ENCODE peak calls at places on chromosomes 12 and 14, in six cellular contexts. One of them, this sample, is unnamed.

GRCh38 chr12:54658306-54659264 is 10.4 kb upstream of the DCD start:
- DNase-seq in GM12891: peak
- DNase-seq in activated naive CD8-positive, alpha-beta T cell treated with anti-CD3 and anti-CD28 coated beads, Interleukin-2, amount 50 U/mL, for 16 hours: peak
- DNase-seq in stimulated activated CD4-positive, alpha-beta T cell treated with anti-CD3 and anti-CD28 coated beads, Interleukin-12 subunit alpha, Interleukin-12 subunit beta, amount 100 ng/mL, for 48 hours: peak
- DNase-seq in putamen: no peak
- DNase-seq in islet precursor cell: peak
- DNase-seq in this sample: no peak

GRCh38 chr12:94571556-94571955 is 78.8 kb downstream of the TMCC3 start:
- DNase-seq in GM12891: no peak
- DNase-seq in activated naive CD8-positive, alpha-beta T cell treated with anti-CD3 and anti-CD28 coated beads, Interleukin-2, amount 50 U/mL, for 16 hours: no peak
- DNase-seq in stimulated activated CD4-positive, alpha-beta T cell treated with anti-CD3 and anti-CD28 coated beads, Interleukin-12 subunit alpha, Interleukin-12 subunit beta, amount 100 ng/mL, for 48 hours: no peak
- DNase-seq in putamen: no peak
- DNase-seq in islet precursor cell: peak
- DNase-seq in this sample: peak

GRCh38 chr12:188910-189621 is 24.9 kb downstream of the SLC6A12 start:
- DNase-seq in GM12891: peak
- DNase-seq in activated naive CD8-positive, alpha-beta T cell treated with anti-CD3 and anti-CD28 coated beads, Interleukin-2, amount 50 U/mL, for 16 hours: no peak
- DNase-seq in stimulated activated CD4-positive, alpha-beta T cell treated with anti-CD3 and anti-CD28 coated beads, Interleukin-12 subunit alpha, Interleukin-12 subunit beta, amount 100 ng/mL, for 48 hours: peak
- DNase-seq in putamen: peak
- DNase-seq in islet precursor cell: peak
- DNase-seq in this sample: no peak

GRCh38 chr14:20690848-20691640 is 2.5 kb downstream of the ANG start:
- DNase-seq in GM12891: peak
- DNase-seq in activated naive CD8-positive, alpha-beta T cell treated with anti-CD3 and anti-CD28 coated beads, Interleukin-2, amount 50 U/mL, for 16 hours: peak
- DNase-seq in stimulated activated CD4-positive, alpha-beta T cell treated with anti-CD3 and anti-CD28 coated beads, Interleukin-12 subunit alpha, Interleukin-12 subunit beta, amount 100 ng/mL, for 48 hours: no peak
- DNase-seq in putamen: peak
- DNase-seq in islet precursor cell: peak
- DNase-seq in this sample: no peak

GRCh38 chr12:132461526-132461925 is 28.4 kb upstream of the FBRSL1 start:
- DNase-seq in GM12891: no peak
- DNase-seq in activated naive CD8-positive, alpha-beta T cell treated with anti-CD3 and anti-CD28 coated beads, Interleukin-2, amount 50 U/mL, for 16 hours: no peak
- DNase-seq in stimulated activated CD4-positive, alpha-beta T cell treated with anti-CD3 and anti-CD28 coated beads, Interleukin-12 subunit alpha, Interleukin-12 subunit beta, amount 100 ng/mL, for 48 hours: no peak
- DNase-seq in putamen: no peak
- DNase-seq in islet precursor cell: no peak
- DNase-seq in this sample: no peak

GRCh38 chr14:23727566-23728335 is 91.6 kb downstream of the DHRS2 start:
- DNase-seq in GM12891: peak
- DNase-seq in activated naive CD8-positive, alpha-beta T cell treated with anti-CD3 and anti-CD28 coated beads, Interleukin-2, amount 50 U/mL, for 16 hours: no peak
- DNase-seq in stimulated activated CD4-positive, alpha-beta T cell treated with anti-CD3 and anti-CD28 coated beads, Interleukin-12 subunit alpha, Interleukin-12 subunit beta, amount 100 ng/mL, for 48 hours: no peak
- DNase-seq in putamen: peak
- DNase-seq in islet precursor cell: peak
- DNase-seq in this sample: no peak

GRCh38 chr12:27651201-27651600 is 45.0 kb upstream of the REP15 start:
- DNase-seq in GM12891: no peak
- DNase-seq in activated naive CD8-positive, alpha-beta T cell treated with anti-CD3 and anti-CD28 coated beads, Interleukin-2, amount 50 U/mL, for 16 hours: no peak
- DNase-seq in stimulated activated CD4-positive, alpha-beta T cell treated with anti-CD3 and anti-CD28 coated beads, Interleukin-12 subunit alpha, Interleukin-12 subunit beta, amount 100 ng/mL, for 48 hours: no peak
- DNase-seq in putamen: no peak
- DNase-seq in islet precursor cell: no peak
- DNase-seq in this sample: no peak

GRCh38 chr12:38903596-38903995 is 1.8 kb downstream of the CPNE8 start:
- DNase-seq in GM12891: no peak
- DNase-seq in activated naive CD8-positive, alpha-beta T cell treated with anti-CD3 and anti-CD28 coated beads, Interleukin-2, amount 50 U/mL, for 16 hours: no peak
- DNase-seq in stimulated activated CD4-positive, alpha-beta T cell treated with anti-CD3 and anti-CD28 coated beads, Interleukin-12 subunit alpha, Interleukin-12 subunit beta, amount 100 ng/mL, for 48 hours: no peak
- DNase-seq in putamen: no peak
- DNase-seq in islet precursor cell: no peak
- DNase-seq in this sample: no peak

GRCh38 chr12:126897102-126897501 is 1369.9 kb upstream of the TMEM132C start:
- DNase-seq in GM12891: no peak
- DNase-seq in activated naive CD8-positive, alpha-beta T cell treated with anti-CD3 and anti-CD28 coated beads, Interleukin-2, amount 50 U/mL, for 16 hours: no peak
- DNase-seq in stimulated activated CD4-positive, alpha-beta T cell treated with anti-CD3 and anti-CD28 coated beads, Interleukin-12 subunit alpha, Interleukin-12 subunit beta, amount 100 ng/mL, for 48 hours: no peak
- DNase-seq in putamen: no peak
- DNase-seq in islet precursor cell: no peak
- DNase-seq in this sample: no peak

This sample was measured in retinal pigment epithelial cell.